ENCODE peak calls at places on chromosomes 12 and 14, in nine cellular contexts. R is lower leg skin, Q is transverse colon, I is IMR-90, F is esophagus squamous epithelium, L is heart left ventricle, D is Peyer's patch, O is stomach, C is breast epithelium. T is an unnamed sample.

GRCh38 chr14:52934762-52935161 is 16.1 kb downstream of the FERMT2 start:
- DNase-seq in L (no peak), R (no peak), C (no peak), Q (no peak), O (no peak), F (no peak), D (no peak), I (no peak), T (no peak)

GRCh38 chr14:102510616-102511520 is 1.3 kb upstream of the ANKRD9 start:
- DNase-seq in C (no peak), R (no peak), I (no peak), Q (peak), L (no peak), F (no peak), D (peak), O (peak), T (peak)

GRCh38 chr12:108305520-108305919 is 33.6 kb downstream of the CMKLR1 start:
- DNase-seq in D (no peak), I (peak), C (peak), L (peak), F (no peak), Q (peak), O (peak), R (peak), T (peak)

GRCh38 chr12:94841904-94842610 is 161.4 kb downstream of the NDUFA12 start:
- DNase-seq in F (no peak), O (no peak), L (no peak), I (no peak), R (no peak), D (no peak), C (no peak), Q (no peak), T (no peak)

GRCh38 chr12:586318-587071 is 76.8 kb downstream of the NINJ2 start:
- DNase-seq in R (peak), D (peak), I (no peak), L (no peak), C (no peak), F (no peak), O (no peak), Q (no peak), T (no peak)

GRCh38 chr14:29741909-29742401 is 185.7 kb downstream of the PRKD1 start:
- DNase-seq in I (peak), O (no peak), L (no peak), R (no peak), D (no peak), Q (no peak), C (no peak), F (no peak), T (no peak)

GRCh38 chr14:88013750-88014349 is 8.9 kb downstream of the GPR65 start:
- DNase-seq in D (peak), O (peak), L (no peak), I (peak), C (peak), R (peak), F (no peak), Q (peak), T (peak)

GRCh38 chr12:109462868-109463692 is 14.0 kb downstream of the KCTD10 start:
- DNase-seq in F (no peak), O (peak), Q (peak), I (peak), D (no peak), C (peak), R (peak), L (peak), T (peak)

GRCh38 chr12:101901782-101902181 is 24.4 kb downstream of the DRAM1 start:
- DNase-seq in I (no peak), O (no peak), D (no peak), L (no peak), F (no peak), C (no peak), R (no peak), Q (no peak), T (no peak)
- TF ChIP-seq POLR2A in I (no peak), O (no peak), D (no peak), L (no peak), F (no peak), C (no peak), R (no peak), Q (no peak), T (no peak)

DNA sequence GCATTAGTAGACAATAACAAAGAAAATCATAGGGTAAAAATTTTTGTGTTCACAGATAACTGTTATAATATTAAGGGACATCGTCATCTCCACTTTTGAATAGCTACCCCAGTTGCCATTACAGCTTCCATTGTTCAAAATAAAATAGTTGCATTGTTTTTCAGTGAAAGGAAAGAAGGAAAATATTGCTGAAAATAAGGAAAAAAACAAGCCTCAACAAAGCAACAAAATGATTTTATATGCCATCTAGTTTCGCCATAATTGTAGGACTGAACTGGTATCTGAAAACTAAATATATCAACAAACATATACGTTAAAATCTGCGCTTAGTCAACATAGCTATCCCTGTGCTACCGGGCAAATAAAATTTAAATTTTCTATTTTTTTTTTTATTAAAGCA is 3.3 kb downstream of the CDK17 start:
- DNase-seq in D (no peak), R (no peak), C (no peak), L (no peak), I (no peak), Q (no peak), F (no peak), O (no peak), T (no peak)
- H3K4me3 ChIP-seq in D (no peak), R (no peak), C (no peak), L (peak), I (no peak), Q (no peak), F (peak), O (no peak), T (peak)

GRCh38 chr12:70467908-70468733 is 102.0 kb downstream of the KCNMB4 start:
- DNase-seq in Q (peak), F (no peak), D (no peak), O (no peak), C (no peak), R (no peak), L (no peak), I (no peak), T (no peak)
- TF ChIP-seq POLR2A in Q (no peak), F (no peak), D (no peak), O (no peak), C (no peak), R (no peak), L (no peak), I (no peak), T (no peak)

GRCh38 chr14:104970231-104971068 is 7.7 kb downstream of the AHNAK2 start:
- DNase-seq in I (peak), Q (peak), O (peak), C (no peak), F (peak), R (peak), L (peak), D (no peak), T (no peak)

GRCh38 chr14:104968153-104968527 is 10.0 kb downstream of the AHNAK2 start:
- DNase-seq in L (peak), R (peak), D (peak), I (peak), Q (peak), F (no peak), O (peak), C (peak), T (no peak)

GRCh38 chr14:104968541-104969401 is 9.4 kb downstream of the AHNAK2 start:
- DNase-seq in O (no peak), I (no peak), D (peak), R (peak), F (no peak), C (peak), L (peak), Q (no peak), T (peak)

GRCh38 chr14:104971447-104972240 is 6.5 kb downstream of the AHNAK2 start:
- DNase-seq in I (no peak), D (no peak), Q (no peak), C (no peak), O (no peak), R (peak), F (no peak), L (peak), T (no peak)

GRCh38 chr14:104969741-104970230 is 8.4 kb downstream of the AHNAK2 start:
- DNase-seq in Q (no peak), R (no peak), C (no peak), L (peak), F (no peak), D (no peak), I (no peak), O (no peak), T (no peak)
- H3K4me3 ChIP-seq in Q (peak), R (peak), C (peak), L (peak), F (peak), D (peak), I (no peak), O (peak), T (no peak)

GRCh38 chr14:53948181-53948884 is 8.3 kb downstream of the BMP4 start:
- DNase-seq in L (no peak), I (no peak), O (no peak), Q (no peak), F (no peak), D (no peak), R (no peak), C (no peak), T (no peak)
- TF ChIP-seq POLR2A in L (no peak), I (no peak), O (no peak), Q (no peak), F (no peak), D (no peak), R (no peak), C (no peak), T (no peak)

GRCh38 chr12:31316964-31317363 is 9.0 kb downstream of the SINHCAF start:
- DNase-seq in O (no peak), I (no peak), F (no peak), R (no peak), L (no peak), C (no peak), D (no peak), Q (no peak), T (no peak)
- H3K4me3 ChIP-seq in O (no peak), I (peak), F (no peak), R (no peak), L (peak), C (no peak), D (no peak), Q (no peak), T (peak)

GRCh38 chr14:89340200-89340667 is 76.8 kb downstream of the FOXN3 start:
- DNase-seq in D (no peak), I (peak), C (no peak), L (no peak), R (no peak), Q (no peak), O (no peak), F (no peak), T (peak)

GRCh38 chr14:89340782-89341181 is 76.3 kb downstream of the FOXN3 start:
- DNase-seq in R (no peak), Q (no peak), F (no peak), D (no peak), O (no peak), I (no peak), L (no peak), C (no peak), T (no peak)

GRCh38 chr14:89342049-89342448 is 75.0 kb downstream of the FOXN3 start:
- DNase-seq in C (no peak), I (no peak), L (no peak), R (no peak), Q (no peak), F (no peak), D (no peak), O (no peak), T (no peak)

GRCh38 chr14:89344871-89345270 is 72.2 kb downstream of the FOXN3 start:
- DNase-seq in O (peak), I (no peak), R (no peak), Q (no peak), C (no peak), L (no peak), D (no peak), F (no peak), T (no peak)

GRCh38 chr14:89343356-89343755 is 73.7 kb downstream of the FOXN3 start:
- DNase-seq in C (no peak), L (no peak), I (no peak), Q (no peak), F (no peak), O (no peak), R (no peak), D (no peak), T (no peak)
- TF ChIP-seq POLR2A in C (no peak), L (no peak), I (no peak), Q (no peak), F (no peak), O (no peak), R (no peak), D (no peak), T (no peak)

DNA sequence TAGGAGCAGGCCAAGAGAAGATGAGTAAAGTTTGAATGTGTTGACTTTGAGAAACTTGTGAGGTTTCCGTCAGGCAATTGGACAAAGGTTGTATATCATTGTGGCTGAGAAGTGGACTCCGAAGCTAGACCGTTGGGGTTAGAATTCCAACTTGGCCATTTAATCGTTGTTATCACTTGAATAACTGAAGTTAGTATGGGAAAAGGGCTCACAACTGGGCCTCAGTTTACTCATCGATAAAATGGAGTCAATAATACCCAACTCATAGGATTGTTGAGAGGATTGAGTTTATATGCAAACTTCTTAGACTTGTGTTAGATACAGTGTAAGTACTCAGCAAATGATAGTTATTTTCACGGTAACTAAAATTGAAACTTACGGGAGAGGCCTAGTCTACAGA is 846 bp downstream of the SLIRP start:
- DNase-seq in R (no peak), Q (no peak), I (no peak), D (no peak), O (no peak), C (no peak), L (no peak), F (no peak), T (no peak)
- H3K4me3 ChIP-seq in R (no peak), Q (peak), I (peak), D (peak), O (peak), C (peak), L (peak), F (peak), T (peak)

GRCh38 chr12:124772467-124773170 is 91.0 kb downstream of the SCARB1 start:
- DNase-seq in L (no peak), I (no peak), D (no peak), O (no peak), F (no peak), C (no peak), R (no peak), Q (no peak), T (no peak)

GRCh38 chr12:124771462-124772361 is 92.0 kb downstream of the SCARB1 start:
- DNase-seq in D (peak), Q (peak), L (peak), C (peak), F (no peak), O (peak), R (peak), I (peak), T (peak)

GRCh38 chr12:124776126-124776513 is 87.5 kb downstream of the SCARB1 start:
- DNase-seq in R (no peak), D (no peak), C (no peak), Q (no peak), O (no peak), L (no peak), F (no peak), I (no peak), T (peak)

GRCh38 chr12:124774054-124774461 is 89.6 kb downstream of the SCARB1 start:
- DNase-seq in L (no peak), C (no peak), D (no peak), O (no peak), F (no peak), R (no peak), I (no peak), Q (no peak), T (peak)

DNA sequence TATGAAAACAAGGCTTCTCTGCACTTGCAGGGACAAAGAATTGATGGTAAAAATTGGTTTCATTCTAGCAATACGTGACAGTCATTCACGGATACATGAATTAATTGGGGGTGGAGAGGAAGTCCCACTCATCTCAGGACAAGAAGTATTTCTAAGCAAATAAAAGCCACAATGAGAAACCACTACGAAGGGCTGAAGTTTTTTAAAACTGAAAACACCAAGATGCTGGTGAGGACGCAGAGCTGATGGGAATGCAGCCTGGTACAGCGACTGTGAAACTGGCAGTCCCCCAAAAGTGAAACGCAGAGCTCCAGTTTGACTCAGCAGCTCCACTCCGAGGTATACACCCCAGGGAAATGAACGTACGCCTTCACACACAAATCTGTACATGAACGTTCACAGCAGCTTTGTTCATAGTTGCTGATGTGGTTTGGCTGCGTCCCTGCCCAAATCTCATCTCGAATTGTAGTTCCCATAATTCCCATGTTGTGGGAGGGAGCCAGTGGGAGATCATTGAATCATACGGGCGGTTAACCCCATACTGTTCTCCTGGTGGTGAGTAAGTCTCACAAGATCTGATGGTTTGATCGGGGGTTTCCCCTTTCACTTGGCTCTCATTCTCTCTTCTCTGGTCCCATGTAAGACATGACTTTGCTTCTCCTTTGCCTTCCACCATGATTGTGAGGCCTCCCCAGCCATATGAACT is 89.0 kb downstream of the SCARB1 start:
- DNase-seq in I (peak), C (no peak), O (no peak), R (no peak), D (no peak), F (no peak), L (no peak), Q (peak), T (peak)
- TF ChIP-seq POLR2A in I (no peak), C (no peak), O (no peak), R (no peak), D (no peak), F (no peak), L (no peak), Q (no peak), T (no peak)

T was measured in NB4.